ENCODE peak calls at places on chromosomes 6 and 20, in four cellular contexts. T is heart left ventricle, X is mesothelial cell of epicardium, O is lower lobe of right lung. J is an unnamed sample.

GRCh38 chr6:64290867-64291266 is 655.3 kb downstream of the PHF3 start:
- DNase-seq in O (no peak), X (no peak), T (no peak), J (no peak)

GRCh38 chr20:2867081-2867860 is 6.0 kb upstream of the PTPRA start:
- DNase-seq in X (no peak), O (no peak), T (no peak), J (no peak)

GRCh38 chr6:159080217-159080976 is 35.6 kb upstream of the TAGAP start:
- DNase-seq in X (no peak), T (no peak), O (no peak), J (no peak)

GRCh38 chr6:51473996-51474975 is 613.1 kb downstream of the PKHD1 start:
- DNase-seq in T (no peak), X (no peak), O (no peak), J (no peak)

GRCh38 chr6:150069707-150070106 is 786 bp upstream of the ULBP3 start:
- DNase-seq in T (no peak), O (no peak), X (no peak), J (no peak)

GRCh38 chr20:40802886-40803285 is 113.8 kb upstream of the MAFB start:
- DNase-seq in O (no peak), T (no peak), X (no peak), J (no peak)

GRCh38 chr6:165939601-165940290 is 227.9 kb downstream of the TBXT start:
- DNase-seq in X (no peak), T (no peak), O (no peak), J (no peak)

GRCh38 chr6:36118550-36119107 is 11.7 kb upstream of the MAPK13 start:
- DNase-seq in O (peak; percentile 67), T (no peak), X (no peak), J (peak; percentile 45)

GRCh38 chr6:107840636-107841264 is 16.6 kb upstream of the SCML4 start:
- DNase-seq in T (no peak), O (no peak), X (no peak), J (no peak)

GRCh38 chr6:33298773-33299236 is at the start of gene RGL2:
- DNase-seq in T (peak; percentile 95), X (peak; percentile 54), O (peak; percentile 92), J (peak; percentile 77)

GRCh38 chr6:110951986-110952794 is 6.3 kb upstream of the GTF3C6 start:
- DNase-seq in O (no peak), T (no peak), X (no peak), J (no peak)

GRCh38 chr20:50475879-50476292 is 34.3 kb upstream of the PTPN1 start:
- DNase-seq in T (no peak), O (peak; percentile 56), X (no peak), J (no peak)

GRCh38 chr20:24823989-24824693 is 124.9 kb upstream of the CST7 start:
- DNase-seq in T (no peak), O (no peak), X (no peak), J (no peak)

GRCh38 chr20:10115021-10115420 is 80.2 kb downstream of the ANKEF1 start:
- DNase-seq in X (no peak), T (no peak), O (no peak), J (no peak)

GRCh38 chr6:33909737-33910136 is 105.9 kb upstream of the MLN start:
- DNase-seq in T (no peak), O (no peak), X (no peak), J (no peak)

GRCh38 chr6:3001773-3002293 is 2.1 kb downstream of the NQO2 start:
- DNase-seq in X (no peak), T (no peak), O (no peak), J (no peak)

GRCh38 chr20:62208805-62209755 is 11.0 kb downstream of the HRH3 start:
- DNase-seq in X (no peak), O (peak; percentile 25), T (peak; percentile 57), J (no peak)

GRCh38 chr6:152318278-152318677 is 318.9 kb downstream of the SYNE1 start:
- DNase-seq in T (no peak), O (no peak), X (no peak), J (no peak)

GRCh38 chr20:50303573-50304500 is 113.2 kb downstream of the CEBPB start:
- DNase-seq in O (peak; percentile 75), T (peak; percentile 88), X (peak; percentile 81), J (no peak)

GRCh38 chr6:156557269-156557885 is 219.8 kb upstream of the ARID1B start:
- DNase-seq in O (no peak), T (no peak), X (no peak), J (no peak)

GRCh38 chr20:57652865-57653545 is 32.8 kb upstream of the ZBP1 start:
- DNase-seq in O (peak; percentile 26), X (peak; percentile 36), T (no peak), J (peak; percentile 38)

GRCh38 chr6:27296106-27296783 is 15.8 kb downstream of the POM121L2 start:
- DNase-seq in T (no peak), X (no peak), O (no peak), J (no peak)

GRCh38 chr6:46741482-46741881 is 5.3 kb upstream of the ANKRD66 start:
- DNase-seq in O (no peak), T (no peak), X (no peak), J (no peak)

GRCh38 chr6:10112871-10113584 is 301.8 kb downstream of the TFAP2A start:
- DNase-seq in X (no peak), O (no peak), T (peak; percentile 63), J (no peak)

GRCh38 chr6:125791151-125791819 is 525 bp downstream of the NCOA7 start:
- DNase-seq in X (no peak), O (peak; percentile 57), T (no peak), J (peak; percentile 45)

GRCh38 chr6:53119349-53119748 is 29.3 kb downstream of the GCM1 start:
- DNase-seq in T (no peak), O (no peak), X (no peak), J (no peak)

GRCh38 chr6:24903681-24904080 is 32.1 kb downstream of the RIPOR2 start:
- DNase-seq in O (no peak), T (no peak), X (no peak), J (no peak)

GRCh38 chr20:21583486-21584168 is 69.8 kb upstream of the NKX2-2 start:
- DNase-seq in T (no peak), X (no peak), O (no peak), J (no peak)

GRCh38 chr6:111989743-111990142 is 64.2 kb upstream of the CCN6 start:
- DNase-seq in T (no peak), O (no peak), X (no peak), J (no peak)

GRCh38 chr20:31560900-31561598 is 44.0 kb upstream of the ID1 start:
- DNase-seq in T (no peak), X (no peak), O (no peak), J (no peak)

GRCh38 chr20:44021900-44022299 is 107.2 kb downstream of the TOX2 start:
- DNase-seq in T (no peak), X (peak; percentile 22), O (no peak), J (no peak)

GRCh38 chr6:157831424-157832249 is 8.6 kb downstream of the SNX9 start:
- DNase-seq in X (no peak), T (no peak), O (no peak), J (no peak)

GRCh38 chr20:1667510-1668085 is 10.0 kb upstream of the SIRPG start:
- DNase-seq in T (no peak), X (no peak), O (no peak), J (no peak)

GRCh38 chr6:10422282-10423034 is 7.6 kb upstream of the TFAP2A start:
- DNase-seq in X (no peak), T (no peak), O (no peak), J (no peak)

GRCh38 chr6:107612762-107613415 is 123.0 kb downstream of the SOBP start:
- DNase-seq in O (no peak), X (no peak), T (no peak), J (no peak)

GRCh38 chr6:39207421-39208232 is 21.6 kb downstream of the KCNK5 start:
- DNase-seq in O (no peak), T (peak; percentile 22), X (no peak), J (no peak)